ENCODE peak calls at places on chromosomes 5 and 9, in five cellular contexts. X, J, L, M and O are unnamed samples.

GRCh38 chr9:130058154-130058553 is 4.4 kb downstream of the GPR107 start:
- DNase-seq in X (no peak), J (no peak), L (no peak), M (no peak), O (no peak)

GRCh38 chr9:36288057-36288456 is 29.8 kb upstream of the GNE start:
- DNase-seq in X (no peak), J (no peak), L (no peak), M (no peak), O (no peak)

GRCh38 chr9:106864533-106865143 is 1.7 kb downstream of the ZNF462 start:
- DNase-seq in X (no peak), J (no peak), L (no peak), M (no peak), O (no peak)

GRCh38 chr9:22337261-22337660 is 109.4 kb upstream of the DMRTA1 start:
- DNase-seq in X (no peak), J (no peak), L (no peak), M (no peak), O (no peak)

GRCh38 chr9:133167769-133168168 is 4.1 kb upstream of the GBGT1 start:
- DNase-seq in X (no peak), J (no peak), L (no peak), M (no peak), O (no peak)

GRCh38 chr5:135242021-135242480 is 157.0 kb downstream of the MACROH2A1 start:
- DNase-seq in X (no peak), J (no peak), L (no peak), M (no peak), O (peak)

GRCh38 chr9:135490166-135490870 is 10.2 kb upstream of the MRPS2 start:
- DNase-seq in X (peak), J (no peak), L (no peak), M (no peak), O (no peak)

GRCh38 chr9:15238646-15239045 is 68.4 kb downstream of the TTC39B start:
- DNase-seq in X (no peak), J (no peak), L (no peak), M (no peak), O (no peak)

GRCh38 chr9:132591244-132591643 is 8.8 kb downstream of the BARHL1 start:
- DNase-seq in X (no peak), J (no peak), L (no peak), M (no peak), O (no peak)

GRCh38 chr5:53560028-53560427 is 411 bp upstream of the NDUFS4 start:
- DNase-seq in X (no peak), J (no peak), L (no peak), M (no peak), O (no peak)

GRCh38 chr5:58496488-58496887 is 5.3 kb downstream of the GAPT start:
- DNase-seq in X (no peak), J (no peak), L (no peak), M (no peak), O (no peak)

GRCh38 chr5:148808864-148809642 is 17.4 kb upstream of the ADRB2 start:
- DNase-seq in X (no peak), J (peak), L (no peak), M (peak), O (peak)

GRCh38 chr5:939368-939767 is 46.7 kb downstream of the TRIP13 start:
- DNase-seq in X (no peak), J (no peak), L (no peak), M (no peak), O (no peak)

GRCh38 chr9:68533678-68534077 is 7.0 kb downstream of the TMEM252 start:
- DNase-seq in X (no peak), J (no peak), L (no peak), M (no peak), O (no peak)

GRCh38 chr5:139668924-139669680 is 21.0 kb downstream of the CXXC5 start:
- DNase-seq in X (peak), J (no peak), L (no peak), M (no peak), O (no peak)

GRCh38 chr5:104171958-104172357 is 609.4 kb upstream of the NUDT12 start:
- DNase-seq in X (no peak), J (no peak), L (no peak), M (no peak), O (no peak)

GRCh38 chr5:133691448-133691847 is 79.1 kb upstream of the FSTL4 start:
- DNase-seq in X (no peak), J (no peak), L (no peak), M (no peak), O (no peak)

GRCh38 chr5:109645591-109646236 is 44.0 kb upstream of the MAN2A1 start:
- DNase-seq in X (no peak), J (no peak), L (no peak), M (no peak), O (no peak)

GRCh38 chr9:34171753-34172535 is 6.9 kb upstream of the UBAP1 start:
- DNase-seq in X (no peak), J (peak), L (no peak), M (no peak), O (peak)

GRCh38 chr5:2165203-2165602 is 282.5 kb upstream of the IRX4 start:
- DNase-seq in X (no peak), J (no peak), L (no peak), M (peak), O (no peak)

GRCh38 chr5:171400169-171400568 is 12.5 kb downstream of the NPM1 start:
- DNase-seq in X (no peak), J (no peak), L (no peak), M (no peak), O (no peak)

GRCh38 chr5:117093653-117094052 is 519.0 kb upstream of the SEMA6A start:
- DNase-seq in X (no peak), J (no peak), L (no peak), M (no peak), O (no peak)

GRCh38 chr9:83299556-83299955 is 236.6 kb upstream of the RASEF start:
- DNase-seq in X (no peak), J (no peak), L (no peak), M (no peak), O (no peak)

GRCh38 chr5:57244331-57244730 is 70.5 kb downstream of the GPBP1 start:
- DNase-seq in X (no peak), J (no peak), L (no peak), M (no peak), O (no peak)

GRCh38 chr5:178111925-178112324 is 1.4 kb upstream of the N4BP3 start:
- DNase-seq in X (no peak), J (no peak), L (no peak), M (no peak), O (no peak)

GRCh38 chr5:178983728-178984127 is 11.4 kb downstream of the GRM6 start:
- DNase-seq in X (no peak), J (no peak), L (no peak), M (no peak), O (no peak)

GRCh38 chr9:33718987-33719386 is 76.4 kb upstream of the PRSS3 start:
- DNase-seq in X (no peak), J (no peak), L (no peak), M (peak), O (no peak)

GRCh38 chr5:84384604-84385575 is at the start of gene EDIL3:
- DNase-seq in X (peak), J (no peak), L (no peak), M (no peak), O (no peak)

GRCh38 chr9:89536618-89537017 is 38.7 kb upstream of the SEMA4D start:
- DNase-seq in X (no peak), J (no peak), L (no peak), M (no peak), O (no peak)

GRCh38 chr9:104906441-104907277 is 21.3 kb downstream of the ABCA1 start:
- DNase-seq in X (no peak), J (no peak), L (no peak), M (no peak), O (no peak)

GRCh38 chr9:76932778-76933177 is 26.9 kb upstream of the PRUNE2 start:
- DNase-seq in X (no peak), J (no peak), L (no peak), M (no peak), O (no peak)

GRCh38 chr9:126503333-126504085 is 110.2 kb upstream of the LMX1B start:
- DNase-seq in X (peak), J (no peak), L (no peak), M (no peak), O (no peak)

GRCh38 chr5:608286-609087 is 3.7 kb upstream of the CEP72 start:
- DNase-seq in X (peak), J (no peak), L (no peak), M (no peak), O (no peak)

GRCh38 chr9:15277400-15278137 is 29.4 kb downstream of the TTC39B start:
- DNase-seq in X (no peak), J (no peak), L (no peak), M (no peak), O (no peak)

GRCh38 chr5:119417891-119418781 is 34.2 kb upstream of the HSD17B4 start:
- DNase-seq in X (no peak), J (no peak), L (no peak), M (no peak), O (no peak)

GRCh38 chr5:119412828-119413227 is 39.5 kb upstream of the HSD17B4 start:
- DNase-seq in X (no peak), J (no peak), L (no peak), M (no peak), O (no peak)

GRCh38 chr5:119420173-119420572 is 32.1 kb upstream of the HSD17B4 start:
- DNase-seq in X (no peak), J (no peak), L (no peak), M (no peak), O (no peak)

DNA sequence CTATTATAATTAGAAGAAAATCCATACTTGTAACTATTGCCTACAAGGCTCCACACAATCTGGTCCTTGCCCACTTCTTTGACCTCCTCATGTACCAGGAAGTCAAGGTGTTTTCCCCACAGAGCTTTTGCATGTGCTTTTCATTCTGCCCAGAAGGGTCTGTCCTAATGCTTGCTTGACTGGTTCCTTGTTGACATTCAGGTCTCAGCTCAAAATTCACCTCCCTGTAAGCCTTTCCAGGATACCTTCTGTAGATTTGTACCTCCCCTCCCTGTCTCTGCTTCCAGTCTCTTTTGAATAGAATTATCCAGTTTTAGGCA is 33.6 kb upstream of the HSD17B4 start:
- DNase-seq in X (no peak), J (no peak), L (no peak), M (no peak), O (no peak)
- H3K27ac ChIP-seq in X (no peak), J (no peak), L (no peak), M (no peak), O (no peak)

DNA sequence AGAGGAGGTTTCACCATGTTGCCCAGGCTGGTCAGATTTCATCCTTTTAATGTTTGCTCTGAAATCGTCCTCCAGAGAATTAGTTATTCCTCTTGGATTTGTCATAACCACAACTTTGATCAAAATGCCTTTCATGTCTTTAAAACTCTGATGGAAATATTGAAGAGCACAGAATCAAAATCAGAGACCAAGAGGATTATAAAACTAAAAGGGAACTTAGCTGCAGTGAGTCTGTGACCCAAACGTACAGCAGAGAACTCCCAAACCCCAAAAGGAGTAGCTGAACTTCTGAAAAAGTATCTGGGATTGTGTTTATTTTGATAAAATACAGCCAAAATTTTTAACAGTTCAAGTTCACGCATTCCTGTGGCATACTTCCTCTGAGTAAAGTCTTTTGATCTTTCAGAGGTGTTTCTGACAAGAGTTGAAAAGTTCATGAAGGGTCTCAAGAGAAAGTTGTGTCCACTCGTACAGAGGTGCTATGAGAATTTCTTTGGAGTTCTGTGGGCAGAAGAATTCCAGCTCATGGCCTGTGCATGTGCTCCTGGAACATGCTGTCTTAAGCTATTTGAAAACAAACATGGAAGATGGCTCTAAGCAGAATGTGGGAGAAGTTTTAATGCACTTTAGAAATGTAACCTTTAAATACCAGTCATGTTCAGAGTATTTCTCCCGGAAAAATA is 124.0 kb downstream of the ESM1 start:
- DNase-seq in X (no peak), J (no peak), L (no peak), M (no peak), O (no peak)
- H3K27ac ChIP-seq in X (no peak), J (no peak), L (no peak), M (no peak), O (no peak)

GRCh38 chr5:164237531-164237930 is 732.1 kb downstream of the MAT2B start:
- DNase-seq in X (no peak), J (no peak), L (no peak), M (no peak), O (no peak)
- H3K27ac ChIP-seq in X (no peak), J (no peak), L (no peak), M (no peak), O (no peak)

GRCh38 chr5:95826949-95827595 is 4.5 kb upstream of the GLRX start:
- DNase-seq in X (peak), J (no peak), L (no peak), M (no peak), O (no peak)
- H3K27ac ChIP-seq in X (no peak), J (no peak), L (no peak), M (no peak), O (no peak)

DNA sequence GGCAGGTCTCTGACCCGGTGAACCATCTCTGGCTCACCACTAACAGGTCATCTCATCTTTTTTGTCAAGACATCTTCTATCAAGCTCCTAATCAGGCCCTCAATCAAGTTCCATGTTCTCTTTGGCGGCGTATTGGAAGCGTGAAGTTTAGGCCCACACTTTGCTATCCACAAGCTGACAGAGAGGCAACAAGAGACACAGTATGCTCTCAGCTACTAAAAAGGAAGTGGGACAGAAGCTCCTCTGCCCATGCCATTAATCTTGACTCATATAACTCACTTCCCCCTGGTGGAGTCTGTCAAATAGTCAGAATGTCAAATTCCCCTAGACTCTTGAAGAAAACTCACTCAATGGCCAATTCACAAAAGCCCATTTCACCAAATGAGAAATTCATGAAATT is 77.6 kb upstream of the TMC1 start:
- DNase-seq in X (no peak), J (no peak), L (no peak), M (no peak), O (no peak)
- H3K27ac ChIP-seq in X (no peak), J (no peak), L (no peak), M (no peak), O (no peak)

GRCh38 chr5:172905771-172906170 is 53.5 kb upstream of the RPL26L1 start:
- DNase-seq in X (no peak), J (no peak), L (no peak), M (no peak), O (no peak)
- H3K27ac ChIP-seq in X (peak), J (no peak), L (no peak), M (peak), O (no peak)

DNA sequence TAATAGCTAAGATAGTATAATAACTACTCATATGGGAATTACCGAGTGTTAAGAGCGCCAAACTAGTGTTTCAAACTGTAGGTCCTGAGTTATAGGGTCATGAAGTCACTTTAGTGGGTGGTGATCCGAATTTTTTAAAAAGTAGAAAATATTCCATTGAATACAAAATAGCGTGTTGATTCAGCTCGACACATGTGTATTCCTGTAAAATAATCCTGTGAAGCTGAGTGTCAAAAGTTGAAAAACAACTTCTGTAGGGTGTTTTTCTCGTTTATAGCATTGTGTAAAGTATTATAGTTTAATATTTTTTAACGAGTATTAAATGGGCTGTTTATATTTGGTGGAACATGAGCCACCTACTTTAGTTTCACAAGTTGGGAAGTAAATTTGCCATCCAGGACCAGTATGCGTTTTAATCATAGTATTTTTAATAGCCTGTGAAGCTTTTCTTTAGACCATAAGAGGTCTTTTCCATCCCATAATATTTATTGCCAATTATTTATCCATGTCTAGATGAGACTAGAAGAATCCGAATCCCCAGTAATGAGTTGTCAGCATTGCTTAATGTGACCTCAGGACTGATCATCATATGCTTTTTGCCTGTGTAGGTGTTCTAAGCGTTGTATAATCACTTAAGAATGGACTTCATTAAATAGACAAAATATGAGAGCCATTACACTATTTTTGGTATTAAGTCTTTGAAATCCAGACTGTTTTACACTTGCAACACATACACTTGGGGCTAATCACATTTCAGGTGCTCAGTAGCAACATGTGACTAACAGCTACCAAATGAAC is 84.1 kb downstream of the PTPDC1 start:
- DNase-seq in X (no peak), J (no peak), L (no peak), M (no peak), O (no peak)
- H3K27ac ChIP-seq in X (no peak), J (peak), L (no peak), M (peak), O (no peak)

GRCh38 chr5:168486136-168486879 is at the start of gene RARS1:
- DNase-seq in X (peak), J (peak), L (peak), M (peak), O (peak)

GRCh38 chr5:168494057-168494555 is 7.8 kb downstream of the RARS1 start:
- DNase-seq in X (no peak), J (no peak), L (no peak), M (no peak), O (no peak)

DNA sequence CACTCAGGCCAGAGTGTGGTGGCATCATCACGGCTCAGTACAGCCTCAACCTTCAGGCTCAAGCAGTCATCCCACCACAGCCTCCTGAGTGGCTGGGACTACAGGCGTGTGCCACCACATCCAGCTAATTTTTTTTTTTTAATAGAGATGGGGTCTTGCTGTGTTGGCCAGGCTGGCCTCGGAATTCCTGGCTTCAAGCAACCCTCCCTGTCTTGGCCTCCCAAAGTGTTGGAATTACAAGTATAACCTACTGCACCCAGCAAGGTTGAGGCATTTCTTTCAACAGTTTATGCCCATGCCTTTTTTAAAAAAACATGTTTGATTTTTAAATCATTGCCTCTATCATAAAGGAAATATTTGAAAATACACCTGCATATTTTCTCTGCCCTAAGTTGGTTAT is 2.8 kb downstream of the RARS1 start:
- DNase-seq in X (no peak), J (no peak), L (no peak), M (no peak), O (no peak)
- H3K27ac ChIP-seq in X (no peak), J (no peak), L (no peak), M (no peak), O (no peak)